ENCODE peak calls at places on chromosomes 6 and 20, in ten cellular contexts. K is heart right ventricle; U is left lung; S is body of pancreas; W is prostate gland; L is thoracic aorta; E is CD4-positive, alpha-beta memory T cell; Z is A673; O is ascending aorta; B is adipocyte. F is an unnamed sample.

GRCh38 chr6:87772597-87773530 is 70.8 kb upstream of the AKIRIN2 start:
- DNase-seq in B (peak; percentile 55), U (no peak), K (no peak), S (no peak), L (no peak), Z (no peak), O (no peak), E (no peak), W (no peak), F (peak; percentile 88)

GRCh38 chr6:139376054-139376355 is 1.6 kb upstream of the CITED2 start:
- DNase-seq in B (peak; percentile 62), K (peak; percentile 22), W (no peak), S (peak; percentile 50), L (no peak), O (no peak), E (no peak), Z (no peak), U (no peak), F (no peak)

GRCh38 chr6:4853782-4854511 is 77.7 kb downstream of the CDYL start:
- DNase-seq in L (no peak), E (no peak), W (no peak), B (no peak), S (no peak), O (no peak), U (no peak), Z (no peak), K (no peak), F (no peak)

GRCh38 chr20:50682065-50682464 is 9.3 kb downstream of the RIPOR3 start:
- DNase-seq in O (no peak), Z (no peak), S (no peak), U (no peak), B (no peak), L (no peak), K (no peak), W (no peak), E (no peak), F (no peak)

GRCh38 chr6:167702241-167702827 is 124.4 kb upstream of the AFDN start:
- DNase-seq in Z (no peak), W (no peak), B (no peak), E (no peak), S (no peak), O (no peak), K (no peak), L (no peak), U (no peak), F (no peak)

GRCh38 chr6:10511477-10511876 is 9.7 kb upstream of the GCNT2 start:
- DNase-seq in W (no peak), Z (no peak), B (peak; percentile 9), U (no peak), L (no peak), K (no peak), E (no peak), O (no peak), S (no peak), F (no peak)

GRCh38 chr6:33914519-33915120 is 110.8 kb upstream of the MLN start:
- DNase-seq in K (no peak), Z (peak; percentile 10), U (no peak), L (no peak), B (no peak), S (no peak), E (peak; percentile 50), W (no peak), O (no peak), F (no peak)

GRCh38 chr20:47493175-47493953 is 8.3 kb upstream of the NCOA3 start:
- DNase-seq in B (peak; percentile 90), L (peak; percentile 58), O (peak; percentile 13), E (peak; percentile 24), Z (peak; percentile 87), K (peak; percentile 87), S (peak; percentile 93), W (peak; percentile 78), U (peak; percentile 81), F (peak; percentile 86)

GRCh38 chr6:14386263-14386981 is 268.9 kb downstream of the CD83 start:
- DNase-seq in K (no peak), U (no peak), E (no peak), B (no peak), L (no peak), W (no peak), S (no peak), Z (no peak), O (no peak), F (no peak)

GRCh38 chr6:10850728-10851127 is 12.4 kb upstream of the MAK start:
- DNase-seq in B (no peak), Z (no peak), L (no peak), K (no peak), U (no peak), W (peak; percentile 7), E (no peak), O (no peak), S (no peak), F (no peak)

GRCh38 chr6:169689247-169689646 is 12.6 kb downstream of the WDR27 start:
- DNase-seq in W (no peak), Z (no peak), U (no peak), E (no peak), S (no peak), L (no peak), K (no peak), O (no peak), B (no peak), F (no peak)

GRCh38 chr6:36126553-36127458 is 3.5 kb upstream of the MAPK13 start:
- DNase-seq in Z (peak; percentile 43), L (no peak), E (peak; percentile 24), B (no peak), U (no peak), W (no peak), O (no peak), K (no peak), S (no peak), F (no peak)

GRCh38 chr6:125273965-125274364 is 27.8 kb downstream of the HDDC2 start:
- DNase-seq in L (no peak), W (no peak), E (no peak), O (no peak), S (no peak), B (no peak), Z (no peak), K (no peak), U (no peak), F (no peak)

GRCh38 chr20:61291166-61291829 is 39.2 kb downstream of the CDH4 start:
- DNase-seq in E (no peak), K (no peak), Z (no peak), U (no peak), B (no peak), W (no peak), L (no peak), S (no peak), O (no peak), F (no peak)

GRCh38 chr20:57718490-57719009 is 8.7 kb upstream of the PMEPA1 start:
- DNase-seq in K (peak; percentile 94), Z (peak; percentile 98), U (peak; percentile 96), S (peak; percentile 97), L (peak; percentile 93), O (peak; percentile 95), W (peak; percentile 99), E (peak; percentile 88), B (peak; percentile 99), F (peak; percentile 95)

GRCh38 chr6:166743415-166743814 is 116.4 kb upstream of the RPS6KA2 start:
- DNase-seq in O (no peak), B (no peak), E (no peak), U (no peak), L (no peak), W (no peak), K (no peak), S (no peak), Z (no peak), F (no peak)

GRCh38 chr20:37914672-37915433 is 11.9 kb downstream of the VSTM2L start:
- DNase-seq in S (no peak), W (no peak), O (no peak), E (peak; percentile 6), Z (peak; percentile 95), L (no peak), K (no peak), B (peak; percentile 13), U (peak; percentile 53), F (peak; percentile 53)

GRCh38 chr6:139533573-139534471 is 159.4 kb upstream of the CITED2 start:
- DNase-seq in K (no peak), E (peak; percentile 6), L (no peak), O (no peak), Z (peak; percentile 75), B (peak; percentile 91), W (peak; percentile 10), U (peak; percentile 50), S (peak; percentile 48), F (no peak)

DNA sequence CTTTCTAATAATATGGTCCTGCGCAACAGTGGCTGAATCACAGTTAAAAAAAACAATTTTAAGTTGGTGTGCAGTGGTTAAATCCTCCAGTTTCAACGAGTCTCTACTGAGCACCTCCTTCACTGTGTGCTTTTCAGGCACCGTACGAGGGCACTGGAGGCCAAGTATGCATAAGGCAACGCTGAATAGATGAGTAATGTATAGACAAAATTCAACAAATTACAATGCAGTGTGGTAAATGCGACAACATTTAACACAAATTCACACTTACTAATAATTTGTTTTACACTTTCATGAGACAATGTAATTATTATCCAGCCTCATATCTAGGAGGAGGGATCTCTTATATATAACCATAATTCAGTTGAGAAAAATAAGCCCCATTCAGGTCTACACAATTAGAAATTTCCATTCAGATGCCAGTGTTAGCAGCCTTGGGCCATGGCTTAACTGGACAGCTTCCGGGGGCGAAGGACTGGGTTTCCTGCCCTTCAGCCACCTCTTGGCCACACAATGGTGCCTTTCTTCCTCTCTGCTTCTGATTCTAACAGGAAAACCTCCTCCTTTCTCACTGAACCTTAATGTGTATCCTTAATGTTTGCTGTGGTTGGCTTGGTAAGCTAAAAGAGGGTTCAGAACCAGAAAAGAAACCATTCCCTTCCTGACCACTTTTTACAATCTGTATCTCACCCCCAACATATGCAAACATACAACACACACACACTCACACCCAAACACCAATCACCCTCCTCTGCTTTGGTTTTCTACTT is 51.9 kb downstream of the B4GALT5 start:
- DNase-seq in U (no peak), Z (no peak), W (no peak), S (no peak), L (no peak), O (no peak), B (no peak), E (no peak), K (no peak), F (no peak)
- H3K4me1 ChIP-seq in U (peaks cover 20% of the 10 kb centered on the region), Z (peaks cover 52% of the 10 kb centered on the region), W (no peaks in the 10 kb centered on the region), S (peaks cover 37% of the 10 kb centered on the region), L (peaks cover 16% of the 10 kb centered on the region), O (peaks cover 3% of the 10 kb centered on the region), B (peaks cover 25% of the 10 kb centered on the region), E (peaks cover 11% of the 10 kb centered on the region), K (peaks cover 84% of the 10 kb centered on the region), F (peaks cover 34% of the 10 kb centered on the region)

GRCh38 chr20:64026-64603 is 23.4 kb upstream of the DEFB125 start:
- DNase-seq in W (no peak), Z (no peak), L (no peak), K (no peak), U (no peak), S (no peak), E (no peak), B (no peak), O (no peak), F (no peak)
- H3K9me3 ChIP-seq in W (no peaks in the 10 kb centered on the region), Z (peaks cover 29% of the 10 kb centered on the region), L (no peaks in the 10 kb centered on the region), K (no peaks in the 10 kb centered on the region), U (no peaks in the 10 kb centered on the region), S (peaks cover 7% of the 10 kb centered on the region), E (peaks cover 6% of the 10 kb centered on the region), B (peaks cover 5% of the 10 kb centered on the region), O (no peaks in the 10 kb centered on the region), F (no peaks in the 10 kb centered on the region)

GRCh38 chr20:32051720-32052089 is 337 bp upstream of the HCK start:
- DNase-seq in B (no peak), Z (no peak), K (no peak), U (no peak), W (no peak), L (no peak), S (no peak), O (no peak), E (no peak), F (no peak)
- H3K4me3 ChIP-seq in B (no peak overlapping the region), Z (no peak overlapping the region), K (peak overlapping the region; percentile 47), U (peak overlapping the region; percentile 58), W (no peak overlapping the region), L (peak overlapping the region; percentile 70), S (no peak overlapping the region), O (no peak overlapping the region), E (no peak overlapping the region), F (peak overlapping the region; percentile 40)

GRCh38 chr6:98828210-98828798 is 6.1 kb upstream of the POU3F2 start:
- DNase-seq in K (no peak), W (no peak), B (no peak), E (no peak), L (no peak), U (no peak), O (no peak), Z (no peak), S (no peak), F (no peak)
- H3K4me1 ChIP-seq in K (peaks cover 42% of the 10 kb centered on the region), W (peaks cover 9% of the 10 kb centered on the region), B (peaks cover 20% of the 10 kb centered on the region), E (peaks cover 57% of the 10 kb centered on the region), L (peaks cover 17% of the 10 kb centered on the region), U (peaks cover 12% of the 10 kb centered on the region), O (peaks cover 34% of the 10 kb centered on the region), Z (peaks cover 3% of the 10 kb centered on the region), S (peaks cover 34% of the 10 kb centered on the region), F (peaks cover 37% of the 10 kb centered on the region)